ENCODE peak calls at places on chromosomes 1 and 21, in eight cellular contexts. I is brain microvascular endothelial cell; B is BE2C; M is activated CD8-positive, alpha-beta T cell treated with anti-CD3 and anti-CD28 coated beads for 36 hours; N is fibroblast of the aortic adventitia; A is GM06990; W is endodermal cell; O is sigmoid colon. P is an unnamed sample.

GRCh38 chr1:203406446-203407045 is 55.6 kb upstream of the FMOD start:
- DNase-seq in I (no peak), B (no peak), M (no peak), N (peak), A (no peak), W (no peak), O (peak), P (no peak)

GRCh38 chr1:10399487-10399917 is 638 bp downstream of the PGD start:
- DNase-seq in I (peak), B (no peak), M (peak), N (peak), A (no peak), W (no peak), O (peak), P (no peak)

GRCh38 chr1:53633073-53633704 is 105.8 kb downstream of the GLIS1 start:
- DNase-seq in I (no peak), B (no peak), M (no peak), N (no peak), A (no peak), W (no peak), O (no peak), P (no peak)

GRCh38 chr1:21573971-21574458 is 64.8 kb downstream of the ALPL start:
- DNase-seq in I (peak), B (peak), M (peak), N (peak), A (no peak), W (peak), O (peak), P (no peak)

GRCh38 chr1:176858421-176858916 is 306.0 kb downstream of the ASTN1 start:
- DNase-seq in I (no peak), B (no peak), M (no peak), N (no peak), A (no peak), W (no peak), O (no peak), P (no peak)

GRCh38 chr1:109636201-109636952 is 16.7 kb downstream of the AMPD2 start:
- DNase-seq in I (peak), B (peak), M (no peak), N (peak), A (no peak), W (peak), O (peak), P (no peak)

GRCh38 chr1:208450958-208451357 is 206.8 kb upstream of the PLXNA2 start:
- DNase-seq in I (no peak), B (peak), M (no peak), N (no peak), A (no peak), W (no peak), O (peak), P (no peak)

GRCh38 chr1:29634324-29635072 is 398.2 kb downstream of the PTPRU start:
- DNase-seq in I (no peak), B (no peak), M (no peak), N (no peak), A (no peak), W (peak), O (no peak), P (no peak)

GRCh38 chr1:234400773-234401172 is 27.5 kb downstream of the COA6 start:
- DNase-seq in I (no peak), B (no peak), M (no peak), N (peak), A (no peak), W (no peak), O (no peak), P (no peak)

GRCh38 chr1:215710340-215710971 is 143.4 kb downstream of the KCTD3 start:
- DNase-seq in I (peak), B (peak), M (peak), N (peak), A (no peak), W (peak), O (no peak), P (no peak)

GRCh38 chr1:215113776-215114153 is 31.2 kb downstream of the KCNK2 start:
- DNase-seq in I (no peak), B (no peak), M (no peak), N (no peak), A (no peak), W (no peak), O (no peak), P (no peak)

GRCh38 chr1:192316692-192317091 is at the start of gene RGS21:
- DNase-seq in I (no peak), B (no peak), M (no peak), N (no peak), A (no peak), W (no peak), O (no peak), P (no peak)

DNA sequence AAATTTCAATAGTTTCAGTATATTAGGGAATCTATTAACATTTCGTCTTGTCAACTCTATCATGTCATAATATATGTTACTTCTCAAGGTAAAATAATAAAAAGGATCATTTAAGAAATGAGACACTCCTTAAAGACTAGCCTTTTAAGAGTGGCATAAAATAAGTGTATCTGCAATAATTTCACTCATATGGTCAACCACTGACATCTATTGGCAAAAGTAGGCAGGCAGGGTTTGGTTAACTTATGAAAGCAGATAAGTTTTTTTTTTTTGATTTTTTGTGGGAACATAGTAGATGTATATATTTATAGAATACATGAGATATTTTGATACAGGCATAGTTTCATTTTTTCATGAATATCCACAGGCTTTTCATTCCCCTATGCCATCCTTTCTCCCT is 5.5 kb upstream of the RGS21 start:
- DNase-seq in I (peak), B (peak), M (no peak), N (peak), A (no peak), W (no peak), O (no peak), P (no peak)
- TF ChIP-seq CTCF in I (peak), B (peak), M (no peak), N (peak), A (peak), W (peak), O (no peak), P (peak)

GRCh38 chr1:1399870-1400575 is 888 bp upstream of the CCNL2 start:
- DNase-seq in I (no peak), B (no peak), M (peak), N (peak), A (no peak), W (peak), O (no peak), P (no peak)

GRCh38 chr1:1400576-1401456 is 1.7 kb upstream of the CCNL2 start:
- DNase-seq in I (no peak), B (no peak), M (no peak), N (no peak), A (no peak), W (no peak), O (no peak), P (no peak)

GRCh38 chr1:1403543-1404112 is 3.5 kb downstream of the MRPL20 start:
- DNase-seq in I (no peak), B (no peak), M (no peak), N (no peak), A (no peak), W (no peak), O (no peak), P (no peak)

GRCh38 chr1:1401457-1402010 is 2.4 kb upstream of the CCNL2 start:
- DNase-seq in I (no peak), B (no peak), M (no peak), N (no peak), A (no peak), W (no peak), O (no peak), P (no peak)

DNA sequence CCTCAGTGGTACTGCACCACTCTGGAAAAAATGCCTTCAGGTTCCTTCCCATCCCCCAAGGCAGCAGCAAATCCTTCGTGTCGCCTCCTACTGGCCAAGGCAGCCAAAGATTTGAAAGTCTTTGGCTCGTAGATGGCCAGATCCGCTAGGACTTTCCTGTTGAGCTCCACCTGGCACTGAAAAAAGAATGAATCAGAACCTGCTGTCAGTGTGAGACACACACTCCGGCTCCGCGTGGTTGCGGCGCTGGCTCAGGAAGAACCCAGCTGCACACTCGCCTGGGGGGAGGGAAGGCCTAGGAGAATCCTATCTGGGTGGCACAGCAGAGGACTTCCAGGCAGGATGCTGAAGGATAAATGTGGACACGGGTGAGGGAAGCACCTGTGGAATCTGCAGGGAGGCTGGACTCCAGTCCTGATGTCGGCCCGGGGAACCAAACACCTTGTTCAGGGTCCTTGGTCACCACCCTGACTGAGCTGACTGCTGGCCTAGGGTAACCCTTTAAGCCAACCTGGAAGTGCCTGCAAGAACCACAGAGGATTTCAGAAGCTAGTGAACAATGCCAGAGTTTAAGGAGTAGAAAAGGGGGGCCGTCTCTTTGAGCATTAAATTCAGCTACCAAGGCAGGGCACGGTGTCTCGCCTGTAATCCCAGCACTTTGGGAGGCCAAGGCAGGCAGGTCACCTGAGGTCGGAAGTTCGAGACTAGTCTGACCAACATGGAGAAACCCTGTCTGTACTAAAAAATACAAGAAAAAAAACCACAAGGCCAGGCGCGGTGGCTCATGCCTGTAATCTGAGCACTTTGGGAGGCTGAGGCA is 3.2 kb upstream of the CCNL2 start:
- DNase-seq in I (peak), B (peak), M (peak), N (peak), A (no peak), W (peak), O (no peak), P (no peak)
- TF ChIP-seq CTCF in I (peak), B (peak), M (peak), N (peak), A (peak), W (peak), O (no peak), P (peak)

GRCh38 chr1:211894312-211894711 is 63.7 kb upstream of the LPGAT1 start:
- DNase-seq in I (no peak), B (no peak), M (no peak), N (no peak), A (no peak), W (no peak), O (no peak), P (no peak)

GRCh38 chr1:211893260-211893659 is 62.7 kb upstream of the LPGAT1 start:
- DNase-seq in I (no peak), B (no peak), M (no peak), N (no peak), A (no peak), W (no peak), O (no peak), P (no peak)

GRCh38 chr1:211897011-211897410 is 66.4 kb upstream of the LPGAT1 start:
- DNase-seq in I (peak), B (no peak), M (no peak), N (no peak), A (no peak), W (no peak), O (no peak), P (no peak)

GRCh38 chr1:211892577-211892976 is 62.0 kb upstream of the LPGAT1 start:
- DNase-seq in I (no peak), B (peak), M (no peak), N (no peak), A (no peak), W (no peak), O (no peak), P (no peak)

GRCh38 chr1:211895126-211895759 is 64.7 kb upstream of the LPGAT1 start:
- DNase-seq in I (no peak), B (no peak), M (no peak), N (no peak), A (no peak), W (peak), O (no peak), P (no peak)
- TF ChIP-seq CTCF in I (no peak), B (no peak), M (no peak), N (no peak), A (no peak), W (no peak), O (no peak), P (no peak)

DNA sequence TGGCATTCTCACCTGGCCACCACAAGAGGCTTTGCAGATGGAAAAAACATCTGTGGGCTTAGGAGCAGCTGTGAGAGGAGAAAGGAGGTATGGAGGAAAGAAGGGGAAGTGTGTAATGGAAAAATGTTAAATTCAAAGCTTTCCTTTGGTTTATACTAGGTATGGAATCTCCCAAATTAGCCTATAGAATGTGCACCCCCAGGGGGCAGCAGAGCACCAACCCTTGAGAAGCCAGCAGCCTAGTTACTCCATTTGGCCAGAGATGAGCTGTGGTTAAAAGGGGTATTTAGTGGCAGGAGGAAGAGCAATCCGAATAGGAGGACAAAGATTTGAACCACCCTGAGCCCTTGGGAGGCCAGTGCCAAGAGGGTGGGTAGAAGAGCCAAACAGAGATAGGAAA is 97.5 kb upstream of the CTTNBP2NL start:
- DNase-seq in I (peak), B (peak), M (peak), N (peak), A (no peak), W (peak), O (no peak), P (no peak)
- TF ChIP-seq CTCF in I (peak), B (peak), M (no peak), N (peak), A (peak), W (peak), O (no peak), P (peak)

GRCh38 chr21:28795251-28795650 is 197.4 kb downstream of the LTN1 start:
- DNase-seq in I (no peak), B (no peak), M (no peak), N (no peak), A (no peak), W (no peak), O (no peak), P (no peak)

GRCh38 chr21:28794341-28794970 is 198.2 kb downstream of the LTN1 start:
- DNase-seq in I (no peak), B (no peak), M (no peak), N (peak), A (no peak), W (no peak), O (no peak), P (no peak)

GRCh38 chr21:28790335-28790734 is 202.3 kb downstream of the LTN1 start:
- DNase-seq in I (no peak), B (no peak), M (no peak), N (no peak), A (no peak), W (no peak), O (no peak), P (no peak)

GRCh38 chr21:28791595-28792282 is 200.9 kb downstream of the LTN1 start:
- DNase-seq in I (no peak), B (no peak), M (peak), N (no peak), A (no peak), W (no peak), O (no peak), P (no peak)

GRCh38 chr21:28793043-28793442 is 199.6 kb downstream of the LTN1 start:
- DNase-seq in I (peak), B (no peak), M (no peak), N (peak), A (no peak), W (no peak), O (no peak), P (no peak)
- TF ChIP-seq CTCF in I (peak), B (peak), M (peak), N (peak), A (peak), W (peak), O (no peak), P (no peak)

GRCh38 chr1:223829678-223830077 is 16.1 kb downstream of the TP53BP2 start:
- DNase-seq in I (no peak), B (no peak), M (no peak), N (no peak), A (no peak), W (no peak), O (no peak), P (no peak)

GRCh38 chr1:223833948-223834347 is 11.8 kb downstream of the TP53BP2 start:
- DNase-seq in I (no peak), B (no peak), M (no peak), N (no peak), A (no peak), W (no peak), O (no peak), P (no peak)

GRCh38 chr1:223834660-223835263 is 11.0 kb downstream of the TP53BP2 start:
- DNase-seq in I (peak), B (no peak), M (peak), N (peak), A (no peak), W (no peak), O (no peak), P (no peak)

GRCh38 chr1:223832637-223832943 is 13.2 kb downstream of the TP53BP2 start:
- DNase-seq in I (no peak), B (no peak), M (peak), N (no peak), A (no peak), W (peak), O (no peak), P (no peak)

GRCh38 chr1:223831755-223832636 is 13.8 kb downstream of the TP53BP2 start:
- DNase-seq in I (no peak), B (no peak), M (no peak), N (peak), A (peak), W (no peak), O (no peak), P (no peak)
- TF ChIP-seq CTCF in I (no peak), B (no peak), M (no peak), N (peak), A (peak), W (peak), O (no peak), P (no peak)

GRCh38 chr1:228417471-228418203 is 976 bp upstream of the TRIM17 start:
- DNase-seq in I (no peak), B (no peak), M (no peak), N (no peak), A (no peak), W (no peak), O (no peak), P (no peak)

GRCh38 chr1:228415853-228416216 is 826 bp downstream of the TRIM17 start:
- DNase-seq in I (no peak), B (no peak), M (peak), N (no peak), A (no peak), W (no peak), O (no peak), P (no peak)

GRCh38 chr1:228417061-228417460 is 400 bp upstream of the TRIM17 start:
- DNase-seq in I (no peak), B (no peak), M (no peak), N (no peak), A (no peak), W (peak), O (no peak), P (no peak)

GRCh38 chr1:228415221-228415620 is 1.4 kb downstream of the TRIM17 start:
- DNase-seq in I (no peak), B (no peak), M (no peak), N (no peak), A (no peak), W (no peak), O (no peak), P (no peak)

GRCh38 chr1:228416217-228416971 is at the start of gene TRIM17:
- DNase-seq in I (no peak), B (peak), M (peak), N (no peak), A (no peak), W (peak), O (no peak), P (no peak)
- TF ChIP-seq CTCF in I (peak), B (peak), M (peak), N (peak), A (no peak), W (peak), O (no peak), P (peak)

GRCh38 chr1:15525043-15525958 is 1.3 kb upstream of the CASP9 start:
- DNase-seq in I (no peak), B (no peak), M (peak), N (peak), A (no peak), W (peak), O (peak), P (no peak)

GRCh38 chr1:15523922-15524282 is at the start of gene CASP9:
- DNase-seq in I (no peak), B (no peak), M (no peak), N (no peak), A (no peak), W (no peak), O (no peak), P (no peak)

GRCh38 chr1:15526021-15526489 is 593 bp upstream of the DNAJC16 start:
- DNase-seq in I (no peak), B (no peak), M (peak), N (no peak), A (no peak), W (no peak), O (no peak), P (no peak)

GRCh38 chr1:15524283-15525042 is 448 bp upstream of the CASP9 start:
- DNase-seq in I (peak), B (peak), M (peak), N (peak), A (peak), W (peak), O (peak), P (peak)

GRCh38 chr1:15526490-15527339 is at the start of gene DNAJC16:
- DNase-seq in I (peak), B (peak), M (peak), N (peak), A (peak), W (peak), O (peak), P (peak)
- TF ChIP-seq CTCF in I (peak), B (peak), M (no peak), N (peak), A (peak), W (peak), O (no peak), P (no peak)

P was measured in CD14-positive monocyte.